ENCODE peak calls at places on chromosomes 12 and 14, in ten cellular contexts. One of them, this sample, is unnamed.

GRCh38 chr12:47744005-47744651 is 14.6 kb downstream of the RAPGEF3 start:
- DNase-seq in astrocyte of the spinal cord: no peak
- DNase-seq in neural progenitor cell: peak; percentile 42
- DNase-seq in transverse colon: peak; percentile 83
- DNase-seq in Caco-2: peak; percentile 93
- DNase-seq in thoracic aorta: no peak
- DNase-seq in heart left ventricle: peak; percentile 43
- DNase-seq in ovary: no peak
- DNase-seq in CD8-positive, alpha-beta T cell: peak; percentile 74
- DNase-seq in cardiac fibroblast: no peak
- DNase-seq in this sample: no peak

GRCh38 chr12:111102062-111102735 is 181.8 kb upstream of the MYL2 start:
- DNase-seq in astrocyte of the spinal cord: no peak
- DNase-seq in neural progenitor cell: no peak
- DNase-seq in transverse colon: no peak
- DNase-seq in Caco-2: no peak
- DNase-seq in thoracic aorta: no peak
- DNase-seq in heart left ventricle: no peak
- DNase-seq in ovary: no peak
- DNase-seq in CD8-positive, alpha-beta T cell: no peak
- DNase-seq in cardiac fibroblast: no peak
- DNase-seq in this sample: no peak

GRCh38 chr12:116474331-116474730 is 84.8 kb upstream of the MAP1LC3B2 start:
- DNase-seq in astrocyte of the spinal cord: no peak
- DNase-seq in neural progenitor cell: no peak
- DNase-seq in transverse colon: no peak
- DNase-seq in Caco-2: no peak
- DNase-seq in thoracic aorta: no peak
- DNase-seq in heart left ventricle: no peak
- DNase-seq in ovary: no peak
- DNase-seq in CD8-positive, alpha-beta T cell: no peak
- DNase-seq in cardiac fibroblast: peak; percentile 40
- DNase-seq in this sample: peak; percentile 8

GRCh38 chr14:69643430-69644200 is 32.2 kb downstream of the SUSD6 start:
- DNase-seq in astrocyte of the spinal cord: peak; percentile 77
- DNase-seq in neural progenitor cell: no peak
- DNase-seq in transverse colon: peak; percentile 86
- DNase-seq in Caco-2: no peak
- DNase-seq in thoracic aorta: no peak
- DNase-seq in heart left ventricle: no peak
- DNase-seq in ovary: peak; percentile 50
- DNase-seq in CD8-positive, alpha-beta T cell: peak; percentile 57
- DNase-seq in cardiac fibroblast: no peak
- DNase-seq in this sample: peak; percentile 55

GRCh38 chr14:75742867-75743266 is 81.8 kb downstream of the TTLL5 start:
- DNase-seq in astrocyte of the spinal cord: no peak
- DNase-seq in neural progenitor cell: no peak
- DNase-seq in transverse colon: no peak
- DNase-seq in Caco-2: no peak
- DNase-seq in thoracic aorta: no peak
- DNase-seq in heart left ventricle: no peak
- DNase-seq in ovary: no peak
- DNase-seq in CD8-positive, alpha-beta T cell: no peak
- DNase-seq in cardiac fibroblast: no peak
- DNase-seq in this sample: no peak

GRCh38 chr12:12244341-12244740 is 22.5 kb downstream of the LRP6 start:
- DNase-seq in astrocyte of the spinal cord: no peak
- DNase-seq in neural progenitor cell: no peak
- DNase-seq in transverse colon: no peak
- DNase-seq in Caco-2: no peak
- DNase-seq in thoracic aorta: no peak
- DNase-seq in heart left ventricle: no peak
- DNase-seq in ovary: no peak
- DNase-seq in CD8-positive, alpha-beta T cell: no peak
- DNase-seq in cardiac fibroblast: no peak
- DNase-seq in this sample: no peak

GRCh38 chr14:56210570-56210969 is 92.4 kb downstream of the PELI2 start:
- DNase-seq in astrocyte of the spinal cord: no peak
- DNase-seq in neural progenitor cell: no peak
- DNase-seq in transverse colon: no peak
- DNase-seq in Caco-2: no peak
- DNase-seq in thoracic aorta: no peak
- DNase-seq in heart left ventricle: no peak
- DNase-seq in ovary: no peak
- DNase-seq in CD8-positive, alpha-beta T cell: no peak
- DNase-seq in cardiac fibroblast: no peak
- DNase-seq in this sample: no peak

GRCh38 chr14:101761032-101761880 is at the start of gene PPP2R5C:
- DNase-seq in astrocyte of the spinal cord: peak; percentile 86
- DNase-seq in neural progenitor cell: peak; percentile 96
- DNase-seq in transverse colon: peak; percentile 94
- DNase-seq in Caco-2: peak; percentile 92
- DNase-seq in thoracic aorta: peak; percentile 77
- DNase-seq in heart left ventricle: peak; percentile 97
- DNase-seq in ovary: peak; percentile 94
- DNase-seq in CD8-positive, alpha-beta T cell: peak; percentile 92
- DNase-seq in cardiac fibroblast: peak; percentile 95
- DNase-seq in this sample: peak; percentile 90

GRCh38 chr14:89351364-89351957 is 65.6 kb downstream of the FOXN3 start:
- DNase-seq in astrocyte of the spinal cord: peak; percentile 65
- DNase-seq in neural progenitor cell: peak; percentile 22
- DNase-seq in transverse colon: peak; percentile 35
- DNase-seq in Caco-2: peak; percentile 73
- DNase-seq in thoracic aorta: no peak
- DNase-seq in heart left ventricle: no peak
- DNase-seq in ovary: peak; percentile 69
- DNase-seq in CD8-positive, alpha-beta T cell: no peak
- DNase-seq in cardiac fibroblast: peak; percentile 58
- DNase-seq in this sample: peak; percentile 55

GRCh38 chr12:54051081-54051912 is 2.3 kb upstream of the HOXC4 start:
- DNase-seq in astrocyte of the spinal cord: no peak
- DNase-seq in neural progenitor cell: no peak
- DNase-seq in transverse colon: no peak
- DNase-seq in Caco-2: no peak
- DNase-seq in thoracic aorta: no peak
- DNase-seq in heart left ventricle: no peak
- DNase-seq in ovary: no peak
- DNase-seq in CD8-positive, alpha-beta T cell: no peak
- DNase-seq in cardiac fibroblast: no peak
- DNase-seq in this sample: no peak

GRCh38 chr12:105013892-105014291 is 27.8 kb downstream of the NOPCHAP1 start:
- DNase-seq in astrocyte of the spinal cord: peak; percentile 47
- DNase-seq in neural progenitor cell: no peak
- DNase-seq in transverse colon: no peak
- DNase-seq in Caco-2: no peak
- DNase-seq in thoracic aorta: no peak
- DNase-seq in heart left ventricle: no peak
- DNase-seq in ovary: no peak
- DNase-seq in CD8-positive, alpha-beta T cell: no peak
- DNase-seq in cardiac fibroblast: no peak
- DNase-seq in this sample: no peak

GRCh38 chr14:100857923-100858837 is 32.3 kb downstream of the MEG3 start:
- DNase-seq in astrocyte of the spinal cord: no peak
- DNase-seq in neural progenitor cell: no peak
- DNase-seq in transverse colon: no peak
- DNase-seq in Caco-2: no peak
- DNase-seq in thoracic aorta: no peak
- DNase-seq in heart left ventricle: peak; percentile 39
- DNase-seq in ovary: no peak
- DNase-seq in CD8-positive, alpha-beta T cell: no peak
- DNase-seq in cardiac fibroblast: no peak
- DNase-seq in this sample: no peak

GRCh38 chr12:100128509-100128908 is 14.2 kb downstream of the BLTP3B start:
- DNase-seq in astrocyte of the spinal cord: peak; percentile 16
- DNase-seq in neural progenitor cell: peak; percentile 55
- DNase-seq in transverse colon: peak; percentile 29
- DNase-seq in Caco-2: no peak
- DNase-seq in thoracic aorta: no peak
- DNase-seq in heart left ventricle: no peak
- DNase-seq in ovary: no peak
- DNase-seq in CD8-positive, alpha-beta T cell: no peak
- DNase-seq in cardiac fibroblast: peak; percentile 74
- DNase-seq in this sample: peak; percentile 70

GRCh38 chr14:54920052-54920451 is 17.4 kb upstream of the GCH1 start:
- DNase-seq in astrocyte of the spinal cord: no peak
- DNase-seq in neural progenitor cell: no peak
- DNase-seq in transverse colon: no peak
- DNase-seq in Caco-2: no peak
- DNase-seq in thoracic aorta: no peak
- DNase-seq in heart left ventricle: no peak
- DNase-seq in ovary: no peak
- DNase-seq in CD8-positive, alpha-beta T cell: no peak
- DNase-seq in cardiac fibroblast: no peak
- DNase-seq in this sample: no peak

GRCh38 chr14:85425507-85425906 is 104.4 kb upstream of the FLRT2 start:
- DNase-seq in astrocyte of the spinal cord: no peak
- DNase-seq in neural progenitor cell: no peak
- DNase-seq in transverse colon: no peak
- DNase-seq in Caco-2: no peak
- DNase-seq in thoracic aorta: no peak
- DNase-seq in heart left ventricle: no peak
- DNase-seq in ovary: no peak
- DNase-seq in CD8-positive, alpha-beta T cell: no peak
- DNase-seq in cardiac fibroblast: no peak
- DNase-seq in this sample: no peak

GRCh38 chr12:108121353-108121752 is 7.7 kb upstream of the WSCD2 start:
- DNase-seq in astrocyte of the spinal cord: no peak
- DNase-seq in neural progenitor cell: no peak
- DNase-seq in transverse colon: no peak
- DNase-seq in Caco-2: no peak
- DNase-seq in thoracic aorta: no peak
- DNase-seq in heart left ventricle: no peak
- DNase-seq in ovary: no peak
- DNase-seq in CD8-positive, alpha-beta T cell: no peak
- DNase-seq in cardiac fibroblast: no peak
- DNase-seq in this sample: no peak

GRCh38 chr14:76870146-76870545 is 43.9 kb downstream of the LRRC74A start:
- DNase-seq in astrocyte of the spinal cord: no peak
- DNase-seq in neural progenitor cell: peak; percentile 58
- DNase-seq in transverse colon: no peak
- DNase-seq in Caco-2: peak; percentile 51
- DNase-seq in thoracic aorta: no peak
- DNase-seq in heart left ventricle: no peak
- DNase-seq in ovary: no peak
- DNase-seq in CD8-positive, alpha-beta T cell: no peak
- DNase-seq in cardiac fibroblast: no peak
- DNase-seq in this sample: no peak
- TF ChIP-seq CTCF in astrocyte of the spinal cord: peak; percentile 34
- TF ChIP-seq CTCF in neural progenitor cell: peak; percentile 47
- TF ChIP-seq CTCF in transverse colon: no peak
- TF ChIP-seq CTCF in Caco-2: peak; percentile 41
- TF ChIP-seq CTCF in thoracic aorta: no peak
- TF ChIP-seq CTCF in heart left ventricle: no peak
- TF ChIP-seq CTCF in ovary: no peak
- TF ChIP-seq CTCF in CD8-positive, alpha-beta T cell: no peak
- TF ChIP-seq CTCF in cardiac fibroblast: peak; percentile 16
- TF ChIP-seq CTCF in this sample: peak; percentile 14

GRCh38 chr12:76081909-76082308 is 2.6 kb downstream of the NAP1L1 start:
- DNase-seq in astrocyte of the spinal cord: no peak
- DNase-seq in neural progenitor cell: no peak
- DNase-seq in transverse colon: no peak
- DNase-seq in Caco-2: no peak
- DNase-seq in thoracic aorta: no peak
- DNase-seq in heart left ventricle: no peak
- DNase-seq in ovary: no peak
- DNase-seq in CD8-positive, alpha-beta T cell: no peak
- DNase-seq in cardiac fibroblast: no peak
- DNase-seq in this sample: no peak
- H3K4me3 ChIP-seq in astrocyte of the spinal cord: no peak overlapping the region
- H3K4me3 ChIP-seq in neural progenitor cell: peak overlapping the region; percentile 92
- H3K4me3 ChIP-seq in transverse colon: no peak overlapping the region
- H3K4me3 ChIP-seq in Caco-2: no peak overlapping the region
- H3K4me3 ChIP-seq in thoracic aorta: no peak overlapping the region
- H3K4me3 ChIP-seq in heart left ventricle: no peak overlapping the region
- H3K4me3 ChIP-seq in ovary: no peak overlapping the region
- H3K4me3 ChIP-seq in CD8-positive, alpha-beta T cell: no peak overlapping the region
- H3K4me3 ChIP-seq in cardiac fibroblast: no peak overlapping the region
- H3K4me3 ChIP-seq in this sample: no peak overlapping the region

DNA sequence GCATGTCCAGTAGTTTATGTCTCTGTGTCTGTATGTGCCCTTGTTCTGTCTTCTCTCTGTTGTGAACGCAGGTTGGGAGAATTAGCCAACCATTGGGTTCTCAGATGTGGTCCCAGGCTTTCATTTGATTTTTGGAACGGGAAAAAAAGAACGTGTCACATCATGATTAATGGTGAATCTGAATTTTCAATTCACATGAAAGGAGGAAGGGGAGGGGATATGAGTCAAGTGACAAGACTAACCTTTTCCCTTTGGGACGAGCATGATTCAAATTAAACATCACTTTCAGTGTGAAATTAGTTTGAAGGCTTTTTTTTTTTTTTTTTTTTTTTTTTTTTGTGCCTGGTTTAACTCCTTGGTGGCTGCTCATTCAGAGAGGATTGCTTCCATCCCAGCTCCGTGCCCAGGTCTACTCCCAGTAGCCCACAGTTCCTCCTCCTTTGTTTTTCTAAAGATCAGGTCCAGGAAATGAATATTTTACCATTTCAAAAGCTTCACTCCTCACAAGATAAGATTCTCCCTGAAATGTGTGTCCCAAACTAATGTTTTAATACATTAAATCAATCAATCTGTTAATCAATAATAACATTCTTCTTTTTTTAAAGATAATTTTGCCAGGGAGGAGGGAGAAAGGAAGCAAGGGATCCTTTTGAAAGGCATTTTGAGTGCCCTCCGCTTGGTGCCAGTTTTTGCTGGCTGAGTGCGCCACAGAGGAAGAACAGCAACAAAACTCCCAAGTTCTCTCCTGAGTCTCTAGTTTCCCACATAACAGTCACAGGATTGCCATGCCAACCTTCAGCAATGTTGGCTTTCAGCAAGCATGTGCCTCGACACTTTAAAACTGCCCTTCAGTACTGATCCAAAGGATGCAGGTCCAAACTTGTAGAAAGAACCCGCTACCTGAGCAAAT is 99.0 kb downstream of the RMST start:
- DNase-seq in astrocyte of the spinal cord: no peak
- DNase-seq in neural progenitor cell: no peak
- DNase-seq in transverse colon: no peak
- DNase-seq in Caco-2: no peak
- DNase-seq in thoracic aorta: no peak
- DNase-seq in heart left ventricle: no peak
- DNase-seq in ovary: no peak
- DNase-seq in CD8-positive, alpha-beta T cell: no peak
- DNase-seq in cardiac fibroblast: no peak
- DNase-seq in this sample: no peak
- TF ChIP-seq CTCF in astrocyte of the spinal cord: no peak
- TF ChIP-seq CTCF in neural progenitor cell: no peak
- TF ChIP-seq CTCF in transverse colon: no peak
- TF ChIP-seq CTCF in Caco-2: no peak
- TF ChIP-seq CTCF in thoracic aorta: no peak
- TF ChIP-seq CTCF in heart left ventricle: no peak
- TF ChIP-seq CTCF in ovary: no peak
- TF ChIP-seq CTCF in CD8-positive, alpha-beta T cell: no peak
- TF ChIP-seq CTCF in cardiac fibroblast: no peak
- TF ChIP-seq CTCF in this sample: no peak

DNA sequence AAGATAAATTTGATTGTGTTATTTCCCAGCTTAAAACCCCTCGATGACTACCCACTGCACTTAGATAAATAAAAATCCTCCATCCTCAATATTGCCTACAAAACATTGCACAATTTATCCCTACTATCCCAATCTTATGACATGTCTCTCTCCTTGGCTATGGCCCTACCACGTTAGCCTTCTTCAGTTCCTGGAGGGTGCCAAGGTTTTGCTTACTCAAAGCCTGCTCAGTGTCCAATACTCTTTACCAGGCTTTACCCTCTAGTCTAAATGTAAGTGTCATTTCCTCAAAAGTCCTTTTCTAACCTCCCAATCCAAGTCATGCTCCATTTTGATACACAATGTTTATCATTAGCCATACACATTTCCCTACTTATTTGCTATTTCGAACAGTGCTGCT is 35.0 kb upstream of the PPM1A start:
- DNase-seq in astrocyte of the spinal cord: no peak
- DNase-seq in neural progenitor cell: no peak
- DNase-seq in transverse colon: no peak
- DNase-seq in Caco-2: no peak
- DNase-seq in thoracic aorta: no peak
- DNase-seq in heart left ventricle: no peak
- DNase-seq in ovary: no peak
- DNase-seq in CD8-positive, alpha-beta T cell: no peak
- DNase-seq in cardiac fibroblast: no peak
- DNase-seq in this sample: no peak
- H3K4me3 ChIP-seq in astrocyte of the spinal cord: no peak overlapping the region
- H3K4me3 ChIP-seq in neural progenitor cell: no peak overlapping the region
- H3K4me3 ChIP-seq in transverse colon: no peak overlapping the region
- H3K4me3 ChIP-seq in Caco-2: no peak overlapping the region
- H3K4me3 ChIP-seq in thoracic aorta: no peak overlapping the region
- H3K4me3 ChIP-seq in heart left ventricle: no peak overlapping the region
- H3K4me3 ChIP-seq in ovary: no peak overlapping the region
- H3K4me3 ChIP-seq in CD8-positive, alpha-beta T cell: no peak overlapping the region
- H3K4me3 ChIP-seq in cardiac fibroblast: no peak overlapping the region
- H3K4me3 ChIP-seq in this sample: no peak overlapping the region

This sample was measured in fibroblast of pulmonary artery.